ENCODE peak calls at places on chromosomes 12 and 14, in eight cellular contexts. R, N, C, U, Y, G, F and T are unnamed samples.

GRCh38 chr12:124326899-124327298 is 32.0 kb downstream of the RFLNA start:
- DNase-seq in R (no peak), N (no peak), C (no peak), U (no peak), Y (no peak), G (no peak), F (no peak), T (no peak)

GRCh38 chr12:85280138-85280983 is at the start of gene ALX1:
- DNase-seq in R (peak), N (peak), C (peak), U (no peak), Y (no peak), G (no peak), F (no peak), T (no peak)

GRCh38 chr12:101839324-101840283 is 8.8 kb upstream of the GNPTAB start:
- DNase-seq in R (peak), N (peak), C (peak), U (peak), Y (peak), G (no peak), F (peak), T (peak)

GRCh38 chr12:104286538-104287482 is 16.7 kb upstream of the EID3 start:
- DNase-seq in R (peak), N (peak), C (peak), U (peak), Y (peak), G (peak), F (peak), T (peak)

GRCh38 chr12:116784238-116784612 is 46.1 kb downstream of the RNFT2 start:
- DNase-seq in R (no peak), N (no peak), C (no peak), U (no peak), Y (peak), G (no peak), F (peak), T (peak)

GRCh38 chr12:6074979-6075585 is 49.4 kb downstream of the VWF start:
- DNase-seq in R (peak), N (no peak), C (no peak), U (no peak), Y (no peak), G (no peak), F (no peak), T (no peak)

GRCh38 chr14:62889354-62889753 is 155.9 kb downstream of the KCNH5 start:
- DNase-seq in R (no peak), N (no peak), C (peak), U (no peak), Y (no peak), G (no peak), F (no peak), T (no peak)

GRCh38 chr12:4526923-4527546 is 11.7 kb upstream of the RAD51AP1 start:
- DNase-seq in R (no peak), N (no peak), C (peak), U (no peak), Y (peak), G (peak), F (no peak), T (peak)

GRCh38 chr14:74988131-74988530 is 14.6 kb upstream of the EIF2B2 start:
- DNase-seq in R (no peak), N (no peak), C (peak), U (no peak), Y (peak), G (peak), F (no peak), T (no peak)

GRCh38 chr12:128823216-128823915 is 392 bp downstream of the SLC15A4 start:
- DNase-seq in R (no peak), N (peak), C (no peak), U (no peak), Y (peak), G (peak), F (peak), T (no peak)

GRCh38 chr14:49970474-49971147 is 77.7 kb downstream of the ARF6 start:
- DNase-seq in R (no peak), N (peak), C (peak), U (no peak), Y (no peak), G (peak), F (peak), T (peak)

GRCh38 chr14:37061697-37062096 is 110.7 kb downstream of the SLC25A21 start:
- DNase-seq in R (no peak), N (peak), C (no peak), U (no peak), Y (no peak), G (peak), F (no peak), T (no peak)

GRCh38 chr12:123519151-123520001 is 14.1 kb downstream of the RILPL1 start:
- DNase-seq in R (no peak), N (peak), C (peak), U (no peak), Y (no peak), G (peak), F (no peak), T (no peak)

GRCh38 chr12:3299929-3300832 is 190.8 kb upstream of the PRMT8 start:
- DNase-seq in R (peak), N (peak), C (peak), U (peak), Y (peak), G (peak), F (peak), T (peak)
- H2AFZ ChIP-seq in R (no peak), N (peak), C (peak), U (peak), Y (peak), G (peak), F (no peak), T (peak)

DNA sequence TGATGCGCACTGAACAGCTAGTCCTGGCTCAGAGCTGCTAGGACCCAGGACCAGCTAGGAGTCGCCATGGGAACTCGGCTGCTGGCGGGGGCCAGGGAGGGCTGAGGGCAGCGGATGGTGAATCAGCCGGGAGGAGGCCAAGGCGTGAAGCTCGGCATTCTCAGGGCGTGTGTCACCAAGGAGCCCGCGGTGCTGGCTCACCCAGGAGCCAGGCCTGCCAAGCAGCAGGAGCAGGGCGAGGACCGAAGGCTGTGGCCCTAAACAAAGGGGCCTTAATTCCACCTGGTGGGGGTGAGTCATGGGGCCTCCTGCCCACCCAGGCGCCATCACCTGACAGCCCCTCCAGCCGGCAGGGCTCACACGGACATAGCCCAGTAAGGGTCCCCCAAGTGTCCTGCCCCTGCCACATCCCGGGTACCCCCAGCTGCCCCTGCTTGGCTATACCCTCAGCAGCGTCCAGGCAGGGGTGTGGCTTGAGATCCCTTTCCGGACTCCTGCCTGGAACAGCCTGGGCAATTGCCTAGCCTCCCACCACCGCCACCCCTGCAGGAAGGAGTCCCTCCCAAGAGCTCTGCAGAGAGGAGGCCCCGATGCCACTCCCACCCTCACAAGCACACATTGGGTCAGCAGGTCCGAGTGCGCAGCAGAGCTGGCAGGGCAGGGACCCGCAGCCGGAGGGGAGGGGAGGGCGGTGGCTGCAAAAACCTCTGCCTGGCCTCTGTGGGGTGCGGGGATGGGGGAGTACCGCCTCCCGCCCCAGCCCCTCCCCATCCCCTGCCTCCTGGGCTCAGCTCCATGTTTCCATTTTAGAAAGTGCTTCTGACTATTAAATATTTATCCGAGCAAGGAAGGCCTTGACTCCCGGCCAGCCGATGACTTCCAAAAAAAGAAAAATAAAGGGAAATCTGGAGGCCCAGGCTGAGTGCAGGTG is 4.7 kb downstream of the AHNAK2 start:
- DNase-seq in R (peak), N (peak), C (peak), U (no peak), Y (peak), G (peak), F (no peak), T (no peak)
- H3K27ac ChIP-seq in R (no peak), N (peak), C (peak), U (no peak), Y (peak), G (peak), F (no peak), T (no peak)

DNA sequence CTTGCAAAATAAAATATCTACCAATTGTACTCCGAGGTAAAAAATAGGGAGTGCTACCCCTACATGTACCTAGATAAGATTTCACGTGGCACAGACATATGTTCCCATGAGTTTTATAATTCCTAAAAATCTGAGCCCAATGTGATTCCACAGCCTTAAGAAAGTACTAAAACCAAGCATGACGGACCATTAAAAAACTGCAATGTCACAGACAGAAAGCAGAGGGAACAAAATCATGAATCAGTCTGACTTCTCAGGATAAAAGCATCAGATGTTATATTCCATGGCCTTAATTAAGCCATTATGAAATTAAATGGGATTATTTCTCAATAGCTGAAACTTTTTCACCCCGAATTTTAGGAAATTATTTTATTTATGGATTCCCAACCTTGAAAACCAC is 4.7 kb downstream of the ITPR2 start:
- DNase-seq in R (no peak), N (no peak), C (no peak), U (no peak), Y (no peak), G (no peak), F (no peak), T (no peak)
- H3K4me3 ChIP-seq in R (no peak), N (no peak), C (no peak), U (no peak), Y (no peak), G (no peak), F (no peak), T (no peak)

GRCh38 chr12:27838543-27838942 is 58.5 kb upstream of the MANSC4 start:
- DNase-seq in R (no peak), N (no peak), C (no peak), U (no peak), Y (no peak), G (no peak), F (no peak), T (no peak)
- H2AFZ ChIP-seq in R (no peak), N (no peak), C (no peak), U (no peak), Y (no peak), G (no peak), F (peak), T (no peak)

GRCh38 chr12:23376238-23376637 is 573.2 kb downstream of the SOX5 start:
- DNase-seq in R (peak), N (no peak), C (no peak), U (no peak), Y (no peak), G (no peak), F (no peak), T (no peak)
- H3K27ac ChIP-seq in R (no peak), N (no peak), C (no peak), U (no peak), Y (no peak), G (no peak), F (no peak), T (no peak)

GRCh38 chr14:21101802-21102413 is 1.0 kb downstream of the TMEM253 start:
- DNase-seq in R (no peak), N (no peak), C (no peak), U (no peak), Y (peak), G (no peak), F (peak), T (no peak)
- H3K4me3 ChIP-seq in R (peak), N (no peak), C (no peak), U (no peak), Y (no peak), G (no peak), F (no peak), T (peak)

GRCh38 chr12:10406725-10407124 is 2.8 kb downstream of the KLRC4 start:
- DNase-seq in R (no peak), N (no peak), C (no peak), U (no peak), Y (no peak), G (no peak), F (no peak), T (peak)
- H2AFZ ChIP-seq in R (peak), N (no peak), C (no peak), U (no peak), Y (no peak), G (no peak), F (peak), T (peak)

GRCh38 chr12:2493086-2493485 is 301.7 kb upstream of the FKBP4 start:
- DNase-seq in R (no peak), N (no peak), C (no peak), U (no peak), Y (no peak), G (no peak), F (no peak), T (no peak)
- H3K27ac ChIP-seq in R (no peak), N (no peak), C (no peak), U (no peak), Y (no peak), G (no peak), F (no peak), T (no peak)

GRCh38 chr12:14239935-14240872 is 125.3 kb upstream of the ATF7IP start:
- DNase-seq in R (no peak), N (peak), C (no peak), U (no peak), Y (peak), G (peak), F (no peak), T (peak)
- H3K4me3 ChIP-seq in R (no peak), N (no peak), C (no peak), U (no peak), Y (peak), G (no peak), F (no peak), T (peak)